ENCODE peak calls at places on chromosomes 1 and 21, in nine cellular contexts. One of them, this sample, is unnamed.

GRCh38 chr1:232226197-232226681 is 403.7 kb downstream of the SIPA1L2 start:
- DNase-seq in T-helper 17 cell: no peak
- DNase-seq in activated T-helper 1 cell treated with anti-CD3 and anti-CD28 coated beads, Interleukin-2, amount 50 U/mL, for 16 hours: no peak
- DNase-seq in NCI-H2029: peak; percentile 46
- DNase-seq in CD4-positive, alpha-beta T cell: peak; percentile 5
- DNase-seq in dorsolateral prefrontal cortex: no peak
- DNase-seq in RPMI7951: peak; percentile 74
- DNase-seq in BJ: peak; percentile 60
- DNase-seq in glutamatergic neuron: peak; percentile 24
- DNase-seq in this sample: peak; percentile 55

GRCh38 chr1:115429242-115429641 is 91.2 kb upstream of the NGF start:
- DNase-seq in T-helper 17 cell: no peak
- DNase-seq in activated T-helper 1 cell treated with anti-CD3 and anti-CD28 coated beads, Interleukin-2, amount 50 U/mL, for 16 hours: no peak
- DNase-seq in NCI-H2029: no peak
- DNase-seq in CD4-positive, alpha-beta T cell: no peak
- DNase-seq in dorsolateral prefrontal cortex: no peak
- DNase-seq in RPMI7951: peak; percentile 90
- DNase-seq in BJ: peak; percentile 31
- DNase-seq in glutamatergic neuron: no peak
- DNase-seq in this sample: no peak

GRCh38 chr1:29631361-29631760 is 395.0 kb downstream of the PTPRU start:
- DNase-seq in T-helper 17 cell: no peak
- DNase-seq in activated T-helper 1 cell treated with anti-CD3 and anti-CD28 coated beads, Interleukin-2, amount 50 U/mL, for 16 hours: no peak
- DNase-seq in NCI-H2029: no peak
- DNase-seq in CD4-positive, alpha-beta T cell: no peak
- DNase-seq in dorsolateral prefrontal cortex: no peak
- DNase-seq in RPMI7951: no peak
- DNase-seq in BJ: no peak
- DNase-seq in glutamatergic neuron: no peak
- DNase-seq in this sample: no peak

GRCh38 chr1:231337043-231337471 is 595 bp downstream of the EXOC8 start:
- DNase-seq in T-helper 17 cell: no peak
- DNase-seq in activated T-helper 1 cell treated with anti-CD3 and anti-CD28 coated beads, Interleukin-2, amount 50 U/mL, for 16 hours: no peak
- DNase-seq in NCI-H2029: no peak
- DNase-seq in CD4-positive, alpha-beta T cell: no peak
- DNase-seq in dorsolateral prefrontal cortex: peak; percentile 10
- DNase-seq in RPMI7951: no peak
- DNase-seq in BJ: no peak
- DNase-seq in glutamatergic neuron: peak; percentile 71
- DNase-seq in this sample: no peak

GRCh38 chr1:217574265-217574949 is 56.5 kb downstream of the GPATCH2 start:
- DNase-seq in T-helper 17 cell: no peak
- DNase-seq in activated T-helper 1 cell treated with anti-CD3 and anti-CD28 coated beads, Interleukin-2, amount 50 U/mL, for 16 hours: no peak
- DNase-seq in NCI-H2029: no peak
- DNase-seq in CD4-positive, alpha-beta T cell: no peak
- DNase-seq in dorsolateral prefrontal cortex: no peak
- DNase-seq in RPMI7951: no peak
- DNase-seq in BJ: no peak
- DNase-seq in glutamatergic neuron: no peak
- DNase-seq in this sample: no peak

GRCh38 chr1:53340660-53341520 is 13.0 kb upstream of the LRP8 start:
- DNase-seq in T-helper 17 cell: no peak
- DNase-seq in activated T-helper 1 cell treated with anti-CD3 and anti-CD28 coated beads, Interleukin-2, amount 50 U/mL, for 16 hours: no peak
- DNase-seq in NCI-H2029: no peak
- DNase-seq in CD4-positive, alpha-beta T cell: no peak
- DNase-seq in dorsolateral prefrontal cortex: no peak
- DNase-seq in RPMI7951: no peak
- DNase-seq in BJ: no peak
- DNase-seq in glutamatergic neuron: no peak
- DNase-seq in this sample: no peak

GRCh38 chr1:40454873-40455272 is 4.6 kb downstream of the ZFP69B start:
- DNase-seq in T-helper 17 cell: no peak
- DNase-seq in activated T-helper 1 cell treated with anti-CD3 and anti-CD28 coated beads, Interleukin-2, amount 50 U/mL, for 16 hours: no peak
- DNase-seq in NCI-H2029: no peak
- DNase-seq in CD4-positive, alpha-beta T cell: no peak
- DNase-seq in dorsolateral prefrontal cortex: no peak
- DNase-seq in RPMI7951: no peak
- DNase-seq in BJ: no peak
- DNase-seq in glutamatergic neuron: no peak
- DNase-seq in this sample: no peak

GRCh38 chr21:38773108-38774061 is 32.3 kb upstream of the ETS2 start:
- DNase-seq in T-helper 17 cell: no peak
- DNase-seq in activated T-helper 1 cell treated with anti-CD3 and anti-CD28 coated beads, Interleukin-2, amount 50 U/mL, for 16 hours: no peak
- DNase-seq in NCI-H2029: no peak
- DNase-seq in CD4-positive, alpha-beta T cell: no peak
- DNase-seq in dorsolateral prefrontal cortex: no peak
- DNase-seq in RPMI7951: peak; percentile 88
- DNase-seq in BJ: peak; percentile 98
- DNase-seq in glutamatergic neuron: no peak
- DNase-seq in this sample: peak; percentile 93

GRCh38 chr1:226560243-226560642 is 11.7 kb downstream of the STUM start:
- DNase-seq in T-helper 17 cell: no peak
- DNase-seq in activated T-helper 1 cell treated with anti-CD3 and anti-CD28 coated beads, Interleukin-2, amount 50 U/mL, for 16 hours: no peak
- DNase-seq in NCI-H2029: no peak
- DNase-seq in CD4-positive, alpha-beta T cell: no peak
- DNase-seq in dorsolateral prefrontal cortex: no peak
- DNase-seq in RPMI7951: no peak
- DNase-seq in BJ: no peak
- DNase-seq in glutamatergic neuron: no peak
- DNase-seq in this sample: no peak

GRCh38 chr1:72568113-72568512 is 285.8 kb upstream of the NEGR1 start:
- DNase-seq in T-helper 17 cell: no peak
- DNase-seq in activated T-helper 1 cell treated with anti-CD3 and anti-CD28 coated beads, Interleukin-2, amount 50 U/mL, for 16 hours: no peak
- DNase-seq in NCI-H2029: no peak
- DNase-seq in CD4-positive, alpha-beta T cell: no peak
- DNase-seq in dorsolateral prefrontal cortex: no peak
- DNase-seq in RPMI7951: no peak
- DNase-seq in BJ: no peak
- DNase-seq in glutamatergic neuron: no peak
- DNase-seq in this sample: no peak

GRCh38 chr1:238484121-238484520 is 593.4 kb upstream of the ZP4 start:
- DNase-seq in T-helper 17 cell: no peak
- DNase-seq in activated T-helper 1 cell treated with anti-CD3 and anti-CD28 coated beads, Interleukin-2, amount 50 U/mL, for 16 hours: no peak
- DNase-seq in NCI-H2029: no peak
- DNase-seq in CD4-positive, alpha-beta T cell: no peak
- DNase-seq in dorsolateral prefrontal cortex: no peak
- DNase-seq in RPMI7951: no peak
- DNase-seq in BJ: no peak
- DNase-seq in glutamatergic neuron: no peak
- DNase-seq in this sample: no peak

GRCh38 chr1:48080343-48081255 is 83.4 kb upstream of the TRABD2B start:
- DNase-seq in T-helper 17 cell: no peak
- DNase-seq in activated T-helper 1 cell treated with anti-CD3 and anti-CD28 coated beads, Interleukin-2, amount 50 U/mL, for 16 hours: no peak
- DNase-seq in NCI-H2029: no peak
- DNase-seq in CD4-positive, alpha-beta T cell: no peak
- DNase-seq in dorsolateral prefrontal cortex: no peak
- DNase-seq in RPMI7951: no peak
- DNase-seq in BJ: no peak
- DNase-seq in glutamatergic neuron: no peak
- DNase-seq in this sample: no peak

GRCh38 chr1:9249534-9250335 is 15.2 kb downstream of the H6PD start:
- DNase-seq in T-helper 17 cell: no peak
- DNase-seq in activated T-helper 1 cell treated with anti-CD3 and anti-CD28 coated beads, Interleukin-2, amount 50 U/mL, for 16 hours: no peak
- DNase-seq in NCI-H2029: no peak
- DNase-seq in CD4-positive, alpha-beta T cell: no peak
- DNase-seq in dorsolateral prefrontal cortex: no peak
- DNase-seq in RPMI7951: no peak
- DNase-seq in BJ: no peak
- DNase-seq in glutamatergic neuron: peak; percentile 69
- DNase-seq in this sample: peak; percentile 65

GRCh38 chr1:204915856-204916485 is 45.3 kb downstream of the NFASC start:
- DNase-seq in T-helper 17 cell: no peak
- DNase-seq in activated T-helper 1 cell treated with anti-CD3 and anti-CD28 coated beads, Interleukin-2, amount 50 U/mL, for 16 hours: no peak
- DNase-seq in NCI-H2029: peak; percentile 3
- DNase-seq in CD4-positive, alpha-beta T cell: no peak
- DNase-seq in dorsolateral prefrontal cortex: no peak
- DNase-seq in RPMI7951: no peak
- DNase-seq in BJ: no peak
- DNase-seq in glutamatergic neuron: no peak
- DNase-seq in this sample: no peak

GRCh38 chr21:42265229-42265812 is 46.4 kb downstream of the ABCG1 start:
- DNase-seq in T-helper 17 cell: no peak
- DNase-seq in activated T-helper 1 cell treated with anti-CD3 and anti-CD28 coated beads, Interleukin-2, amount 50 U/mL, for 16 hours: no peak
- DNase-seq in NCI-H2029: no peak
- DNase-seq in CD4-positive, alpha-beta T cell: no peak
- DNase-seq in dorsolateral prefrontal cortex: no peak
- DNase-seq in RPMI7951: no peak
- DNase-seq in BJ: no peak
- DNase-seq in glutamatergic neuron: no peak
- DNase-seq in this sample: no peak

GRCh38 chr1:164240081-164240480 is 318.9 kb upstream of the PBX1 start:
- DNase-seq in T-helper 17 cell: no peak
- DNase-seq in activated T-helper 1 cell treated with anti-CD3 and anti-CD28 coated beads, Interleukin-2, amount 50 U/mL, for 16 hours: no peak
- DNase-seq in NCI-H2029: no peak
- DNase-seq in CD4-positive, alpha-beta T cell: no peak
- DNase-seq in dorsolateral prefrontal cortex: no peak
- DNase-seq in RPMI7951: no peak
- DNase-seq in BJ: no peak
- DNase-seq in glutamatergic neuron: no peak
- DNase-seq in this sample: no peak